ENCODE peak calls at places on chromosomes 2 and 18, in nine cellular contexts. J is activated CD8-positive, alpha-beta memory T cell treated with anti-CD3 and anti-CD28 coated beads, Interleukin-2, amount 50 U/mL, for 4 hours; H is activated naive CD8-positive, alpha-beta T cell treated with anti-CD3 and anti-CD28 coated beads, Interleukin-2, amount 50 U/mL, for 16 hours; E is heart right ventricle; P is esophagus squamous epithelium; Z is effector CD8-positive, alpha-beta T cell; X is GM13977; F is effector memory CD8-positive, alpha-beta T cell; C is progenitor cell of endocrine pancreas. W is an unnamed sample.

GRCh38 chr2:71224457-71224856 is 2.4 kb downstream of the PAIP2B start:
- DNase-seq in J (no peak), H (no peak), E (no peak), P (no peak), Z (no peak), X (no peak), F (no peak), C (no peak), W (no peak)

GRCh38 chr2:149645391-149645790 is 57.8 kb upstream of the MMADHC start:
- DNase-seq in J (no peak), H (no peak), E (no peak), P (no peak), Z (no peak), X (no peak), F (no peak), C (no peak), W (no peak)

GRCh38 chr2:217970206-217970605 is 32.6 kb downstream of the TNS1 start:
- DNase-seq in J (no peak), H (no peak), E (no peak), P (no peak), Z (no peak), X (no peak), F (no peak), C (no peak), W (no peak)

GRCh38 chr2:196380098-196380497 is 208.7 kb upstream of the STK17B start:
- DNase-seq in J (no peak), H (no peak), E (no peak), P (no peak), Z (no peak), X (no peak), F (no peak), C (no peak), W (no peak)

GRCh38 chr2:10380048-10380926 is 67.8 kb downstream of the ODC1 start:
- DNase-seq in J (no peak), H (no peak), E (no peak), P (no peak), Z (no peak), X (no peak), F (no peak), C (no peak), W (no peak)

GRCh38 chr18:28193177-28193778 is 16.3 kb upstream of the CDH2 start:
- DNase-seq in J (no peak), H (no peak), E (no peak), P (no peak), Z (no peak), X (no peak), F (no peak), C (no peak), W (no peak)

GRCh38 chr2:200156140-200156858 is 150.2 kb upstream of the SPATS2L start:
- DNase-seq in J (no peak), H (no peak), E (peak), P (no peak), Z (no peak), X (no peak), F (no peak), C (no peak), W (no peak)

GRCh38 chr2:26884486-26884885 is 36.6 kb downstream of the DPYSL5 start:
- DNase-seq in J (no peak), H (no peak), E (no peak), P (no peak), Z (no peak), X (no peak), F (no peak), C (no peak), W (no peak)

W was measured in vagina.